ENCODE peak calls at places on chromosomes 12 and 14, in six cellular contexts. One of them, this sample, is unnamed.

GRCh38 chr12:120849765-120850164 is 54.4 kb downstream of the SPPL3 start:
- DNase-seq in naive thymus-derived CD4-positive, alpha-beta T cell: no peak
- DNase-seq in omental fat pad: no peak
- DNase-seq in stimulated activated CD4-positive, alpha-beta T cell treated with anti-CD3 and anti-CD28 coated beads, Interleukin-12 subunit alpha, Interleukin-12 subunit beta, amount 100 ng/mL, for 4 hours: no peak
- DNase-seq in mesothelial cell of epicardium: no peak
- DNase-seq in SW 1271: peak; percentile 17
- DNase-seq in this sample: no peak

GRCh38 chr12:67773896-67774295 is 125.4 kb downstream of the DYRK2 start:
- DNase-seq in naive thymus-derived CD4-positive, alpha-beta T cell: no peak
- DNase-seq in omental fat pad: no peak
- DNase-seq in stimulated activated CD4-positive, alpha-beta T cell treated with anti-CD3 and anti-CD28 coated beads, Interleukin-12 subunit alpha, Interleukin-12 subunit beta, amount 100 ng/mL, for 4 hours: no peak
- DNase-seq in mesothelial cell of epicardium: no peak
- DNase-seq in SW 1271: no peak
- DNase-seq in this sample: no peak

GRCh38 chr14:68234101-68234905 is 414.7 kb downstream of the RAD51B start:
- DNase-seq in naive thymus-derived CD4-positive, alpha-beta T cell: no peak
- DNase-seq in omental fat pad: no peak
- DNase-seq in stimulated activated CD4-positive, alpha-beta T cell treated with anti-CD3 and anti-CD28 coated beads, Interleukin-12 subunit alpha, Interleukin-12 subunit beta, amount 100 ng/mL, for 4 hours: no peak
- DNase-seq in mesothelial cell of epicardium: no peak
- DNase-seq in SW 1271: no peak
- DNase-seq in this sample: no peak

GRCh38 chr12:125140918-125141573 is 75.8 kb downstream of the AACS start:
- DNase-seq in naive thymus-derived CD4-positive, alpha-beta T cell: no peak
- DNase-seq in omental fat pad: no peak
- DNase-seq in stimulated activated CD4-positive, alpha-beta T cell treated with anti-CD3 and anti-CD28 coated beads, Interleukin-12 subunit alpha, Interleukin-12 subunit beta, amount 100 ng/mL, for 4 hours: no peak
- DNase-seq in mesothelial cell of epicardium: no peak
- DNase-seq in SW 1271: peak; percentile 40
- DNase-seq in this sample: no peak

GRCh38 chr12:89364631-89365030 is 12.3 kb upstream of the DUSP6 start:
- DNase-seq in naive thymus-derived CD4-positive, alpha-beta T cell: no peak
- DNase-seq in omental fat pad: no peak
- DNase-seq in stimulated activated CD4-positive, alpha-beta T cell treated with anti-CD3 and anti-CD28 coated beads, Interleukin-12 subunit alpha, Interleukin-12 subunit beta, amount 100 ng/mL, for 4 hours: no peak
- DNase-seq in mesothelial cell of epicardium: no peak
- DNase-seq in SW 1271: no peak
- DNase-seq in this sample: no peak

GRCh38 chr12:106245767-106246166 is 2.1 kb downstream of the CKAP4 start:
- DNase-seq in naive thymus-derived CD4-positive, alpha-beta T cell: no peak
- DNase-seq in omental fat pad: no peak
- DNase-seq in stimulated activated CD4-positive, alpha-beta T cell treated with anti-CD3 and anti-CD28 coated beads, Interleukin-12 subunit alpha, Interleukin-12 subunit beta, amount 100 ng/mL, for 4 hours: no peak
- DNase-seq in mesothelial cell of epicardium: no peak
- DNase-seq in SW 1271: peak; percentile 44
- DNase-seq in this sample: no peak

GRCh38 chr12:28606967-28607557 is 416.8 kb downstream of the CCDC91 start:
- DNase-seq in naive thymus-derived CD4-positive, alpha-beta T cell: no peak
- DNase-seq in omental fat pad: no peak
- DNase-seq in stimulated activated CD4-positive, alpha-beta T cell treated with anti-CD3 and anti-CD28 coated beads, Interleukin-12 subunit alpha, Interleukin-12 subunit beta, amount 100 ng/mL, for 4 hours: no peak
- DNase-seq in mesothelial cell of epicardium: no peak
- DNase-seq in SW 1271: no peak
- DNase-seq in this sample: no peak

GRCh38 chr12:116666305-116666673 is 71.6 kb downstream of the SPRING1 start:
- DNase-seq in naive thymus-derived CD4-positive, alpha-beta T cell: no peak
- DNase-seq in omental fat pad: no peak
- DNase-seq in stimulated activated CD4-positive, alpha-beta T cell treated with anti-CD3 and anti-CD28 coated beads, Interleukin-12 subunit alpha, Interleukin-12 subunit beta, amount 100 ng/mL, for 4 hours: no peak
- DNase-seq in mesothelial cell of epicardium: no peak
- DNase-seq in SW 1271: no peak
- DNase-seq in this sample: no peak

GRCh38 chr12:74066476-74066875 is 471.2 kb upstream of the ATXN7L3B start:
- DNase-seq in naive thymus-derived CD4-positive, alpha-beta T cell: no peak
- DNase-seq in omental fat pad: no peak
- DNase-seq in stimulated activated CD4-positive, alpha-beta T cell treated with anti-CD3 and anti-CD28 coated beads, Interleukin-12 subunit alpha, Interleukin-12 subunit beta, amount 100 ng/mL, for 4 hours: no peak
- DNase-seq in mesothelial cell of epicardium: no peak
- DNase-seq in SW 1271: no peak
- DNase-seq in this sample: no peak

GRCh38 chr14:59897757-59898383 is 22.1 kb upstream of the LRRC9 start:
- DNase-seq in naive thymus-derived CD4-positive, alpha-beta T cell: no peak
- DNase-seq in omental fat pad: no peak
- DNase-seq in stimulated activated CD4-positive, alpha-beta T cell treated with anti-CD3 and anti-CD28 coated beads, Interleukin-12 subunit alpha, Interleukin-12 subunit beta, amount 100 ng/mL, for 4 hours: no peak
- DNase-seq in mesothelial cell of epicardium: no peak
- DNase-seq in SW 1271: no peak
- DNase-seq in this sample: no peak

GRCh38 chr14:58638231-58639205 is 756 bp downstream of the DACT1 start:
- DNase-seq in naive thymus-derived CD4-positive, alpha-beta T cell: peak; percentile 40
- DNase-seq in omental fat pad: no peak
- DNase-seq in stimulated activated CD4-positive, alpha-beta T cell treated with anti-CD3 and anti-CD28 coated beads, Interleukin-12 subunit alpha, Interleukin-12 subunit beta, amount 100 ng/mL, for 4 hours: peak; percentile 21
- DNase-seq in mesothelial cell of epicardium: peak; percentile 65
- DNase-seq in SW 1271: no peak
- DNase-seq in this sample: no peak

GRCh38 chr14:87014854-87015253 is 978.1 kb downstream of the GALC start:
- DNase-seq in naive thymus-derived CD4-positive, alpha-beta T cell: no peak
- DNase-seq in omental fat pad: no peak
- DNase-seq in stimulated activated CD4-positive, alpha-beta T cell treated with anti-CD3 and anti-CD28 coated beads, Interleukin-12 subunit alpha, Interleukin-12 subunit beta, amount 100 ng/mL, for 4 hours: no peak
- DNase-seq in mesothelial cell of epicardium: no peak
- DNase-seq in SW 1271: no peak
- DNase-seq in this sample: no peak

GRCh38 chr14:76484355-76484754 is 108.4 kb downstream of the ESRRB start:
- DNase-seq in naive thymus-derived CD4-positive, alpha-beta T cell: no peak
- DNase-seq in omental fat pad: no peak
- DNase-seq in stimulated activated CD4-positive, alpha-beta T cell treated with anti-CD3 and anti-CD28 coated beads, Interleukin-12 subunit alpha, Interleukin-12 subunit beta, amount 100 ng/mL, for 4 hours: no peak
- DNase-seq in mesothelial cell of epicardium: no peak
- DNase-seq in SW 1271: no peak
- DNase-seq in this sample: no peak

GRCh38 chr14:100903672-100904185 is at the start of gene RTL1:
- DNase-seq in naive thymus-derived CD4-positive, alpha-beta T cell: no peak
- DNase-seq in omental fat pad: no peak
- DNase-seq in stimulated activated CD4-positive, alpha-beta T cell treated with anti-CD3 and anti-CD28 coated beads, Interleukin-12 subunit alpha, Interleukin-12 subunit beta, amount 100 ng/mL, for 4 hours: no peak
- DNase-seq in mesothelial cell of epicardium: no peak
- DNase-seq in SW 1271: no peak
- DNase-seq in this sample: no peak

GRCh38 chr14:62185078-62185477 is 422.9 kb downstream of the SNAPC1 start:
- DNase-seq in naive thymus-derived CD4-positive, alpha-beta T cell: no peak
- DNase-seq in omental fat pad: no peak
- DNase-seq in stimulated activated CD4-positive, alpha-beta T cell treated with anti-CD3 and anti-CD28 coated beads, Interleukin-12 subunit alpha, Interleukin-12 subunit beta, amount 100 ng/mL, for 4 hours: no peak
- DNase-seq in mesothelial cell of epicardium: no peak
- DNase-seq in SW 1271: no peak
- DNase-seq in this sample: no peak

GRCh38 chr12:131831635-131832041 is 3.4 kb downstream of the MMP17 start:
- DNase-seq in naive thymus-derived CD4-positive, alpha-beta T cell: no peak
- DNase-seq in omental fat pad: no peak
- DNase-seq in stimulated activated CD4-positive, alpha-beta T cell treated with anti-CD3 and anti-CD28 coated beads, Interleukin-12 subunit alpha, Interleukin-12 subunit beta, amount 100 ng/mL, for 4 hours: no peak
- DNase-seq in mesothelial cell of epicardium: no peak
- DNase-seq in SW 1271: peak; percentile 70
- DNase-seq in this sample: no peak

GRCh38 chr14:61508526-61508925 is 186.8 kb upstream of the HIF1A start:
- DNase-seq in naive thymus-derived CD4-positive, alpha-beta T cell: no peak
- DNase-seq in omental fat pad: no peak
- DNase-seq in stimulated activated CD4-positive, alpha-beta T cell treated with anti-CD3 and anti-CD28 coated beads, Interleukin-12 subunit alpha, Interleukin-12 subunit beta, amount 100 ng/mL, for 4 hours: no peak
- DNase-seq in mesothelial cell of epicardium: no peak
- DNase-seq in SW 1271: no peak
- DNase-seq in this sample: no peak

GRCh38 chr14:60509438-60510253 is 700 bp downstream of the SIX6 start:
- DNase-seq in naive thymus-derived CD4-positive, alpha-beta T cell: no peak
- DNase-seq in omental fat pad: no peak
- DNase-seq in stimulated activated CD4-positive, alpha-beta T cell treated with anti-CD3 and anti-CD28 coated beads, Interleukin-12 subunit alpha, Interleukin-12 subunit beta, amount 100 ng/mL, for 4 hours: no peak
- DNase-seq in mesothelial cell of epicardium: no peak
- DNase-seq in SW 1271: no peak
- DNase-seq in this sample: no peak

GRCh38 chr14:74792249-74793039 is 29.3 kb downstream of the YLPM1 start:
- DNase-seq in naive thymus-derived CD4-positive, alpha-beta T cell: peak; percentile 56
- DNase-seq in omental fat pad: no peak
- DNase-seq in stimulated activated CD4-positive, alpha-beta T cell treated with anti-CD3 and anti-CD28 coated beads, Interleukin-12 subunit alpha, Interleukin-12 subunit beta, amount 100 ng/mL, for 4 hours: no peak
- DNase-seq in mesothelial cell of epicardium: no peak
- DNase-seq in SW 1271: no peak
- DNase-seq in this sample: peak; percentile 27

GRCh38 chr14:104137297-104138097 is 890 bp upstream of the KIF26A start:
- DNase-seq in naive thymus-derived CD4-positive, alpha-beta T cell: peak; percentile 47
- DNase-seq in omental fat pad: no peak
- DNase-seq in stimulated activated CD4-positive, alpha-beta T cell treated with anti-CD3 and anti-CD28 coated beads, Interleukin-12 subunit alpha, Interleukin-12 subunit beta, amount 100 ng/mL, for 4 hours: peak; percentile 69
- DNase-seq in mesothelial cell of epicardium: peak; percentile 85
- DNase-seq in SW 1271: peak; percentile 25
- DNase-seq in this sample: no peak

GRCh38 chr12:10301103-10301502 is 6.6 kb upstream of the KLRD1 start:
- DNase-seq in naive thymus-derived CD4-positive, alpha-beta T cell: no peak
- DNase-seq in omental fat pad: no peak
- DNase-seq in stimulated activated CD4-positive, alpha-beta T cell treated with anti-CD3 and anti-CD28 coated beads, Interleukin-12 subunit alpha, Interleukin-12 subunit beta, amount 100 ng/mL, for 4 hours: no peak
- DNase-seq in mesothelial cell of epicardium: no peak
- DNase-seq in SW 1271: no peak
- DNase-seq in this sample: no peak

GRCh38 chr12:70549340-70550179 is 87.7 kb downstream of the PTPRB start:
- DNase-seq in naive thymus-derived CD4-positive, alpha-beta T cell: no peak
- DNase-seq in omental fat pad: no peak
- DNase-seq in stimulated activated CD4-positive, alpha-beta T cell treated with anti-CD3 and anti-CD28 coated beads, Interleukin-12 subunit alpha, Interleukin-12 subunit beta, amount 100 ng/mL, for 4 hours: no peak
- DNase-seq in mesothelial cell of epicardium: no peak
- DNase-seq in SW 1271: no peak
- DNase-seq in this sample: no peak

GRCh38 chr14:24389266-24389855 is 9.4 kb upstream of the NYNRIN start:
- DNase-seq in naive thymus-derived CD4-positive, alpha-beta T cell: no peak
- DNase-seq in omental fat pad: no peak
- DNase-seq in stimulated activated CD4-positive, alpha-beta T cell treated with anti-CD3 and anti-CD28 coated beads, Interleukin-12 subunit alpha, Interleukin-12 subunit beta, amount 100 ng/mL, for 4 hours: no peak
- DNase-seq in mesothelial cell of epicardium: no peak
- DNase-seq in SW 1271: no peak
- DNase-seq in this sample: no peak

GRCh38 chr14:99357856-99358390 is 85.9 kb upstream of the BCL11B start:
- DNase-seq in naive thymus-derived CD4-positive, alpha-beta T cell: no peak
- DNase-seq in omental fat pad: no peak
- DNase-seq in stimulated activated CD4-positive, alpha-beta T cell treated with anti-CD3 and anti-CD28 coated beads, Interleukin-12 subunit alpha, Interleukin-12 subunit beta, amount 100 ng/mL, for 4 hours: no peak
- DNase-seq in mesothelial cell of epicardium: no peak
- DNase-seq in SW 1271: no peak
- DNase-seq in this sample: no peak

GRCh38 chr12:15788266-15789214 is 648 bp downstream of the EPS8 start:
- DNase-seq in naive thymus-derived CD4-positive, alpha-beta T cell: peak; percentile 18
- DNase-seq in omental fat pad: no peak
- DNase-seq in stimulated activated CD4-positive, alpha-beta T cell treated with anti-CD3 and anti-CD28 coated beads, Interleukin-12 subunit alpha, Interleukin-12 subunit beta, amount 100 ng/mL, for 4 hours: peak; percentile 2
- DNase-seq in mesothelial cell of epicardium: peak; percentile 40
- DNase-seq in SW 1271: no peak
- DNase-seq in this sample: peak; percentile 9

GRCh38 chr12:25521625-25522256 is 31.3 kb downstream of the LMNTD1 start:
- DNase-seq in naive thymus-derived CD4-positive, alpha-beta T cell: no peak
- DNase-seq in omental fat pad: no peak
- DNase-seq in stimulated activated CD4-positive, alpha-beta T cell treated with anti-CD3 and anti-CD28 coated beads, Interleukin-12 subunit alpha, Interleukin-12 subunit beta, amount 100 ng/mL, for 4 hours: no peak
- DNase-seq in mesothelial cell of epicardium: no peak
- DNase-seq in SW 1271: no peak
- DNase-seq in this sample: no peak

GRCh38 chr12:108825205-108825950 is 32.0 kb downstream of the SSH1 start:
- DNase-seq in naive thymus-derived CD4-positive, alpha-beta T cell: no peak
- DNase-seq in omental fat pad: no peak
- DNase-seq in stimulated activated CD4-positive, alpha-beta T cell treated with anti-CD3 and anti-CD28 coated beads, Interleukin-12 subunit alpha, Interleukin-12 subunit beta, amount 100 ng/mL, for 4 hours: no peak
- DNase-seq in mesothelial cell of epicardium: no peak
- DNase-seq in SW 1271: no peak
- DNase-seq in this sample: no peak

GRCh38 chr14:51609987-51610283 is 41.8 kb upstream of the FRMD6 start:
- DNase-seq in naive thymus-derived CD4-positive, alpha-beta T cell: no peak
- DNase-seq in omental fat pad: no peak
- DNase-seq in stimulated activated CD4-positive, alpha-beta T cell treated with anti-CD3 and anti-CD28 coated beads, Interleukin-12 subunit alpha, Interleukin-12 subunit beta, amount 100 ng/mL, for 4 hours: no peak
- DNase-seq in mesothelial cell of epicardium: no peak
- DNase-seq in SW 1271: no peak
- DNase-seq in this sample: no peak

GRCh38 chr14:90111895-90112534 is 50.2 kb downstream of the KCNK13 start:
- DNase-seq in naive thymus-derived CD4-positive, alpha-beta T cell: no peak
- DNase-seq in omental fat pad: no peak
- DNase-seq in stimulated activated CD4-positive, alpha-beta T cell treated with anti-CD3 and anti-CD28 coated beads, Interleukin-12 subunit alpha, Interleukin-12 subunit beta, amount 100 ng/mL, for 4 hours: no peak
- DNase-seq in mesothelial cell of epicardium: no peak
- DNase-seq in SW 1271: no peak
- DNase-seq in this sample: no peak

GRCh38 chr12:64104376-64104775 is 117.7 kb downstream of the KICS2 start:
- DNase-seq in naive thymus-derived CD4-positive, alpha-beta T cell: no peak
- DNase-seq in omental fat pad: no peak
- DNase-seq in stimulated activated CD4-positive, alpha-beta T cell treated with anti-CD3 and anti-CD28 coated beads, Interleukin-12 subunit alpha, Interleukin-12 subunit beta, amount 100 ng/mL, for 4 hours: no peak
- DNase-seq in mesothelial cell of epicardium: no peak
- DNase-seq in SW 1271: no peak
- DNase-seq in this sample: no peak

GRCh38 chr14:69002069-69002468 is 23.0 kb upstream of the ACTN1 start:
- DNase-seq in naive thymus-derived CD4-positive, alpha-beta T cell: no peak
- DNase-seq in omental fat pad: no peak
- DNase-seq in stimulated activated CD4-positive, alpha-beta T cell treated with anti-CD3 and anti-CD28 coated beads, Interleukin-12 subunit alpha, Interleukin-12 subunit beta, amount 100 ng/mL, for 4 hours: no peak
- DNase-seq in mesothelial cell of epicardium: no peak
- DNase-seq in SW 1271: no peak
- DNase-seq in this sample: no peak

This sample was measured in iPS DF 6.9.